ENCODE peak calls at places on chromosomes 12 and 14, in five cellular contexts. B is GM03348; D is AG08396; W is stimulated activated CD8-positive, alpha-beta memory T cell treated with anti-CD3 and anti-CD28 coated beads, Interleukin-15, amount 100 ng/mL, for 1 hour; V is anterior cingulate cortex. G is an unnamed sample.

GRCh38 chr12:13075114-13075471 is 28.4 kb downstream of the GSG1 start:
- DNase-seq in B (peak), D (no peak), W (no peak), V (no peak), G (no peak)

GRCh38 chr12:51307655-51308593 is 16.1 kb downstream of the BIN2 start:
- DNase-seq in B (peak), D (peak), W (no peak), V (no peak), G (no peak)

GRCh38 chr14:69592923-69593677 is 18.3 kb upstream of the SUSD6 start:
- DNase-seq in B (peak), D (peak), W (no peak), V (no peak), G (no peak)

GRCh38 chr12:47909839-47910465 is 5.2 kb upstream of the VDR start:
- DNase-seq in B (no peak), D (no peak), W (no peak), V (no peak), G (no peak)

GRCh38 chr14:105532735-105533141 is 6.4 kb downstream of the TMEM121 start:
- DNase-seq in B (peak), D (peak), W (no peak), V (no peak), G (no peak)

GRCh38 chr14:58752782-58753181 is 115.0 kb downstream of the DACT1 start:
- DNase-seq in B (no peak), D (no peak), W (no peak), V (no peak), G (no peak)

GRCh38 chr12:55699471-55700055 is 8.1 kb downstream of the ITGA7 start:
- DNase-seq in B (no peak), D (no peak), W (no peak), V (no peak), G (no peak)

GRCh38 chr12:19273482-19274330 is 144.2 kb downstream of the PLEKHA5 start:
- DNase-seq in B (peak), D (peak), W (peak), V (no peak), G (peak)

GRCh38 chr14:86946446-86946845 is 1046.5 kb downstream of the GALC start:
- DNase-seq in B (no peak), D (no peak), W (no peak), V (no peak), G (no peak)

G was measured in foreskin melanocyte.